ENCODE peak calls at places on chromosomes 12 and 14, in five cellular contexts. One of them, this sample, is unnamed.

GRCh38 chr12:80939231-80939950 is 1.7 kb upstream of the LIN7A start:
- DNase-seq in fibroblast of mammary gland: peak; percentile 22
- DNase-seq in pancreas: no peak
- DNase-seq in AG09309: no peak
- DNase-seq in H9: no peak
- DNase-seq in this sample: no peak

GRCh38 chr14:101810897-101811620 is 49.5 kb downstream of the PPP2R5C start:
- DNase-seq in fibroblast of mammary gland: peak; percentile 71
- DNase-seq in H9: no peak
- DNase-seq in AG09309: no peak
- DNase-seq in pancreas: no peak
- DNase-seq in this sample: no peak

GRCh38 chr12:58408516-58408915 is 467.1 kb downstream of the ATP23 start:
- DNase-seq in H9: no peak
- DNase-seq in fibroblast of mammary gland: peak; percentile 58
- DNase-seq in pancreas: no peak
- DNase-seq in AG09309: no peak
- DNase-seq in this sample: no peak

GRCh38 chr12:90027889-90028570 is 319.4 kb upstream of the ATP2B1 start:
- DNase-seq in fibroblast of mammary gland: no peak
- DNase-seq in pancreas: no peak
- DNase-seq in H9: no peak
- DNase-seq in AG09309: no peak
- DNase-seq in this sample: no peak

GRCh38 chr12:50764861-50765324 is 992 bp downstream of the ATF1 start:
- DNase-seq in H9: no peak
- DNase-seq in pancreas: no peak
- DNase-seq in AG09309: no peak
- DNase-seq in fibroblast of mammary gland: peak; percentile 45
- DNase-seq in this sample: no peak

GRCh38 chr12:16323638-16324037 is 23.8 kb upstream of the MGST1 start:
- DNase-seq in pancreas: no peak
- DNase-seq in AG09309: no peak
- DNase-seq in H9: no peak
- DNase-seq in fibroblast of mammary gland: no peak
- DNase-seq in this sample: no peak

GRCh38 chr12:28884861-28885260 is 264.2 kb upstream of the FAR2 start:
- DNase-seq in fibroblast of mammary gland: peak; percentile 59
- DNase-seq in AG09309: no peak
- DNase-seq in pancreas: no peak
- DNase-seq in H9: no peak
- DNase-seq in this sample: no peak

GRCh38 chr12:110550981-110551380 is 32.1 kb downstream of the PPTC7 start:
- DNase-seq in H9: no peak
- DNase-seq in pancreas: no peak
- DNase-seq in AG09309: no peak
- DNase-seq in fibroblast of mammary gland: no peak
- DNase-seq in this sample: no peak

GRCh38 chr12:89238593-89238992 is 113.7 kb downstream of the DUSP6 start:
- DNase-seq in fibroblast of mammary gland: no peak
- DNase-seq in AG09309: no peak
- DNase-seq in H9: no peak
- DNase-seq in pancreas: no peak
- DNase-seq in this sample: no peak

GRCh38 chr14:65696801-65697200 is 284.3 kb downstream of the FUT8 start:
- DNase-seq in pancreas: no peak
- DNase-seq in fibroblast of mammary gland: peak; percentile 2
- DNase-seq in AG09309: no peak
- DNase-seq in H9: no peak
- DNase-seq in this sample: no peak

GRCh38 chr12:77667101-77667500 is 163.6 kb upstream of the NAV3 start:
- DNase-seq in AG09309: no peak
- DNase-seq in fibroblast of mammary gland: peak; percentile 30
- DNase-seq in pancreas: no peak
- DNase-seq in H9: no peak
- DNase-seq in this sample: no peak

GRCh38 chr12:115672506-115673080 is 604.9 kb downstream of the MED13L start:
- DNase-seq in H9: no peak
- DNase-seq in fibroblast of mammary gland: no peak
- DNase-seq in AG09309: no peak
- DNase-seq in pancreas: no peak
- DNase-seq in this sample: no peak

GRCh38 chr12:92735131-92735721 is 32.4 kb downstream of the PLEKHG7 start:
- DNase-seq in pancreas: no peak
- DNase-seq in H9: no peak
- DNase-seq in AG09309: peak; percentile 90
- DNase-seq in fibroblast of mammary gland: peak; percentile 92
- DNase-seq in this sample: peak; percentile 19

GRCh38 chr12:25769076-25769945 is 189.2 kb upstream of the RASSF8 start:
- DNase-seq in fibroblast of mammary gland: peak; percentile 90
- DNase-seq in AG09309: peak; percentile 68
- DNase-seq in pancreas: no peak
- DNase-seq in H9: no peak
- DNase-seq in this sample: no peak

GRCh38 chr14:102363182-102363952 is 626 bp downstream of the TECPR2 start:
- DNase-seq in H9: no peak
- DNase-seq in AG09309: no peak
- DNase-seq in fibroblast of mammary gland: peak; percentile 57
- DNase-seq in pancreas: no peak
- DNase-seq in this sample: no peak

GRCh38 chr12:57242691-57243454 is 8.1 kb downstream of the STAC3 start:
- DNase-seq in AG09309: no peak
- DNase-seq in fibroblast of mammary gland: no peak
- DNase-seq in pancreas: peak; percentile 78
- DNase-seq in H9: peak; percentile 96
- DNase-seq in this sample: no peak

GRCh38 chr14:63473194-63473788 is 69.9 kb downstream of the PPP2R5E start:
- DNase-seq in fibroblast of mammary gland: no peak
- DNase-seq in H9: no peak
- DNase-seq in AG09309: no peak
- DNase-seq in pancreas: no peak
- DNase-seq in this sample: no peak

GRCh38 chr14:24274101-24274543 is 2.7 kb upstream of the RABGGTA start:
- DNase-seq in H9: no peak
- DNase-seq in pancreas: peak; percentile 63
- DNase-seq in fibroblast of mammary gland: peak; percentile 6
- DNase-seq in AG09309: no peak
- DNase-seq in this sample: no peak

DNA sequence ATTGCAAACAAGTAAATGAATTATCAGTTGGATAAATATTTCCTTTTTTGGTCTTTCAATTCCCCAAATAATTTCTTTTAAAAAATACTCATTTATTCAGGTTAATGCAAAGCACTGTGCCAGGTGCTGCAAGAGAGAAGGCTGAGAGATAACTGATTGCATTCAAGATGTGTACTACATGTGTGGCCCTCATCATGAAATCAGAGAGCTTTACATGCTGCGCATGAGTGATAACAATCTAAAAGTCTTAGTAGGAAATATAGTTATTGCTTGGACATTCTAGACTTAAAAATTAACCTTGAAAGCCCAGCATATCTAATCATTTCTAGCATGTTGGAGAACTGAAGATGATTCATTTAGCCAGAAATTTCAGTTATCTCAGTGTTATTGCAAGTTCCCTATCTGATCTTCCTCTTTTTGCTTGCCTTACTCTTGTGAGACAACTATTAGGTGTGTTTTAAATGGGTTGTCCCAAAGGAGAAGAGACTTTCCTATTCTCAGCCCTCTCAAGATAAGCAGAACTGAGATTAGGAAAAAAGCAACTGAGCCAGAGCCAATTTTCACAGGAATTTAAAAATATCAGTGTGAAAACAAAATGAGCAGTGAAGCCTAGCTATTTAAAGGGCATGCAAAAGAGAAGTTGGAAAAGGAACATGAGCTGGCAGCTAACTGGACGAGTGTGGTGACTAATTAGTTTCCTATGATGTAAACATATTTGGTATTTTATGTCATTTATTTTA is 60.9 kb downstream of the PLEKHA5 start:
- DNase-seq in AG09309: no peak
- DNase-seq in fibroblast of mammary gland: peak; percentile 70
- DNase-seq in pancreas: no peak
- DNase-seq in H9: no peak
- DNase-seq in this sample: no peak
- TF ChIP-seq CTCF in AG09309: no peak
- TF ChIP-seq CTCF in fibroblast of mammary gland: no peak
- TF ChIP-seq CTCF in pancreas: no peak
- TF ChIP-seq CTCF in H9: no peak
- TF ChIP-seq CTCF in this sample: no peak

DNA sequence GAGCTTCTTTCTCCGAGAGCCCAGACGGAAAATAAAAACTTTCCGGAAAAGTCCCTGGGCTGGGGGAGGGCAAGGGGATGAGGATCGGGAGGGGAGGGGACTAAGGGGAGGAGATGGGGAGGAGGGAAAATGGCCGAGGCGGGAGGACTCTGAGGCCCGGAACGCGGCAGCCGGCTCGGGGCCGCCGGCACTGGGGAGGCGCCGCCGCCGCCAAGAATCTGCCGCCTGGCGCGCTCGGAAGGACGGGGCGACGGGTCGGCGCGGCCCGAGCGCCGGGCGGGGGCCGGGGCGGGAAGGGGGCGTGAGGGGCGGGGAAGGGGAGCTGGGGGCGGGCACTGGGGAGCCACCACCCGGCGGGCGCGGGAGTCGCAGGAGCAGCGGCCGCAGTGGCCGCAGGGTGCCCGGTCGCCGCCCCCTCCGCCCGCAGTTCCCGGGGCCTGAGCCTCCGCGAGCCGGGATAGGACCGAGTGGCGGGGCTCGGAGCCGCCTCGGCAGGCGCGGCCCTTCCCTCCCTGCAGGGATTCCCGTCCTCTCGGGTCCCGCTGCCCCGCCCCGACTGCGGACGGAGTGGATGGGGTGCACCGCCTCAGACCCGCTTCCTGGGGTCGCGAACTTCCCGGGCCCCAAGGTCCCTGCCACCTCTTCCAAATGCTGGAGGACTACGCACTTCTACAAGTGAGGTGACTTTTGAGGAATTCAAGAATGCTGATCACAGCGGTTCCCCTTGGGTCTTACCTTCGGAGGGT is at the start of gene PRKD1:
- DNase-seq in AG09309: no peak
- DNase-seq in H9: peak; percentile 65
- DNase-seq in pancreas: peak; percentile 78
- DNase-seq in fibroblast of mammary gland: peak; percentile 63
- DNase-seq in this sample: no peak
- TF ChIP-seq CTCF in AG09309: no peak
- TF ChIP-seq CTCF in H9: peak; percentile 18
- TF ChIP-seq CTCF in pancreas: no peak
- TF ChIP-seq CTCF in fibroblast of mammary gland: no peak
- TF ChIP-seq CTCF in this sample: peak; percentile 39

GRCh38 chr14:32012062-32012461 is 65.0 kb upstream of the ARHGAP5 start:
- DNase-seq in pancreas: no peak
- DNase-seq in AG09309: no peak
- DNase-seq in fibroblast of mammary gland: no peak
- DNase-seq in H9: no peak
- DNase-seq in this sample: no peak

GRCh38 chr14:32012571-32012970 is 64.5 kb upstream of the ARHGAP5 start:
- DNase-seq in H9: no peak
- DNase-seq in pancreas: no peak
- DNase-seq in AG09309: no peak
- DNase-seq in fibroblast of mammary gland: no peak
- DNase-seq in this sample: no peak

GRCh38 chr14:32014498-32014897 is 62.6 kb upstream of the ARHGAP5 start:
- DNase-seq in fibroblast of mammary gland: no peak
- DNase-seq in pancreas: no peak
- DNase-seq in H9: no peak
- DNase-seq in AG09309: no peak
- DNase-seq in this sample: no peak

GRCh38 chr14:32011225-32011624 is 65.9 kb upstream of the ARHGAP5 start:
- DNase-seq in pancreas: no peak
- DNase-seq in fibroblast of mammary gland: no peak
- DNase-seq in H9: no peak
- DNase-seq in AG09309: no peak
- DNase-seq in this sample: no peak

DNA sequence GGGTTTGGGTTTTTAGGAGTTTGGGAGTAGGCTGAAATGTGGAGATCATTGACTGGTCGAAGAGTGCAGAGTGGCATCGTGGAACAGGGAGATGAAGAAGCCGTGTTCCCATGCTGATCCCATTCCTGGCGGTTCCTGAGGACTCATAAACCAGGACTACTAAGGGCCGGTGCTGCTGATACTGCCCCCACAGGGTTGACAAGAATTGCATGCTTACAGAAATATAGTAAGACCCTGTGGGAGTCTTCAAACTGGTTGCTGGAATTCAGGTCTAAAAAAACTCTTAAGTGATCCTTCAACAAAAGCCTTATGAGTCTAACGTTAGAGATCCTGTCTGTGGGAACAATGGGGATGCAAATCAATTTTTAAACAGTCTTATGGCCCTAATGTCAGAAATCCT is 64.0 kb upstream of the ARHGAP5 start:
- DNase-seq in fibroblast of mammary gland: no peak
- DNase-seq in H9: peak; percentile 53
- DNase-seq in pancreas: no peak
- DNase-seq in AG09309: no peak
- DNase-seq in this sample: no peak
- TF ChIP-seq CTCF in fibroblast of mammary gland: peak; percentile 7
- TF ChIP-seq CTCF in H9: peak; percentile 61
- TF ChIP-seq CTCF in pancreas: no peak
- TF ChIP-seq CTCF in AG09309: no peak
- TF ChIP-seq CTCF in this sample: no peak

GRCh38 chr14:71212093-71212492 is 304.8 kb downstream of the PCNX1 start:
- DNase-seq in fibroblast of mammary gland: no peak
- DNase-seq in pancreas: no peak
- DNase-seq in AG09309: no peak
- DNase-seq in H9: no peak
- DNase-seq in this sample: no peak

GRCh38 chr14:71209888-71210287 is 302.6 kb downstream of the PCNX1 start:
- DNase-seq in fibroblast of mammary gland: no peak
- DNase-seq in pancreas: no peak
- DNase-seq in H9: no peak
- DNase-seq in AG09309: no peak
- DNase-seq in this sample: no peak

GRCh38 chr14:71206766-71207371 is 299.6 kb downstream of the PCNX1 start:
- DNase-seq in H9: no peak
- DNase-seq in pancreas: peak; percentile 35
- DNase-seq in fibroblast of mammary gland: peak; percentile 89
- DNase-seq in AG09309: peak; percentile 79
- DNase-seq in this sample: no peak

GRCh38 chr14:71206123-71206522 is 298.9 kb downstream of the PCNX1 start:
- DNase-seq in pancreas: no peak
- DNase-seq in H9: no peak
- DNase-seq in fibroblast of mammary gland: no peak
- DNase-seq in AG09309: no peak
- DNase-seq in this sample: no peak

DNA sequence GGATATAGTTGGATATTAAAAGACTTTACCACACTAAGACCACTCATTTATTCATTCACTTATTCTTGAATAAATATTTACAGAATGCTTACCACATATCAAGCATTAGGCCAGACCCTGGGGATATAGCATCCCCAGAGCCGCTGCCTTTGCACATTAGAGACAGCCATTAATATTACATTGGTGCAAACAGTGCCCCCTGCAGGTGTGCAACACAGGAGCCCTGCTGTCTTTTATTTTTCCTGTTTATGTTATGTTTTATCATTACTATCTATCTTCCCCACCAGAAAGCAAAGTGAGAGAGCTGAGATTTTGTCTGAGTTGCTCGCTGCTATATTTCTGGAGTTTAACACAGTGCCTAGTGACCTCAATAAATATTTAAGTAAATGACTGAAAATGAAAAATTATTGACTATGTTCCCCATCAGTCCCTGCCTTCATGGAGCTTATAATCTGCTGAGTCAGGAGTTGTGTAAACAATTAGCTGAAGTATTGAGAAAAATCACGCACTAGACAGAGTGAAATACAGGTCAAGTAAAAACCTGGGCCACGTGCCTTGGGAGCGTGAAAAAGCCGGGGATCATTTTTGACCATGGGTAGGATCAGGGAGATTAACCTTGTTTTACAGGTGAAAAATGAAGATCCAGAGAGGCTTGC is 301.6 kb downstream of the PCNX1 start:
- DNase-seq in fibroblast of mammary gland: no peak
- DNase-seq in AG09309: no peak
- DNase-seq in H9: no peak
- DNase-seq in pancreas: no peak
- DNase-seq in this sample: no peak
- TF ChIP-seq CTCF in fibroblast of mammary gland: peak; percentile 10
- TF ChIP-seq CTCF in AG09309: no peak
- TF ChIP-seq CTCF in H9: peak; percentile 57
- TF ChIP-seq CTCF in pancreas: no peak
- TF ChIP-seq CTCF in this sample: no peak